ENCODE peak calls at places on chromosomes 3 and 15, in seven cellular contexts. G is cardiac fibroblast, A is tibial artery, K is cardiac muscle cell, F is neural crest cell, E is heart left ventricle, Z is WTC11. Q is an unnamed sample.

GRCh38 chr3:114496874-114497273 is 203.0 kb downstream of the TIGIT start:
- DNase-seq in G (peak; percentile 72), A (no peak), Z (no peak), E (no peak), F (no peak), K (no peak), Q (no peak)

GRCh38 chr3:50345586-50345985 is at the start of gene ZMYND10:
- DNase-seq in A (no peak), F (peak; percentile 63), K (peak; percentile 68), G (peak; percentile 64), Z (peak; percentile 89), E (peak; percentile 70), Q (peak; percentile 79)

GRCh38 chr15:101127503-101128076 is 124.3 kb downstream of the CHSY1 start:
- DNase-seq in E (peak; percentile 82), K (no peak), F (no peak), A (peak; percentile 91), Z (no peak), G (peak; percentile 96), Q (peak; percentile 32)

GRCh38 chr3:9420850-9421549 is 23.6 kb downstream of the SETD5 start:
- DNase-seq in Z (no peak), A (no peak), F (no peak), E (no peak), G (peak; percentile 37), K (no peak), Q (no peak)

GRCh38 chr15:27872355-27872754 is 226.8 kb downstream of the OCA2 start:
- DNase-seq in F (no peak), E (no peak), G (no peak), Z (no peak), K (no peak), A (no peak), Q (no peak)

GRCh38 chr3:161221881-161222600 is 930 bp downstream of the NMD3 start:
- DNase-seq in A (peak; percentile 38), K (peak; percentile 9), F (no peak), G (peak; percentile 46), E (no peak), Z (no peak), Q (peak; percentile 24)

GRCh38 chr3:75272708-75273107 is 391.4 kb upstream of the FRG2C start:
- DNase-seq in A (no peak), Z (no peak), F (no peak), E (no peak), G (peak; percentile 38), K (no peak), Q (no peak)

GRCh38 chr3:104810896-104811295 is 555.8 kb upstream of the ALCAM start:
- DNase-seq in K (no peak), G (no peak), F (no peak), Z (no peak), E (no peak), A (no peak), Q (no peak)

GRCh38 chr15:80929225-80929624 is 60.4 kb downstream of the MESD start:
- DNase-seq in G (no peak), E (no peak), A (no peak), Z (no peak), F (no peak), K (no peak), Q (no peak)

GRCh38 chr3:68055238-68055637 is 400.8 kb upstream of the SUCLG2 start:
- DNase-seq in G (no peak), F (no peak), A (no peak), Z (no peak), E (no peak), K (no peak), Q (no peak)

GRCh38 chr3:188792788-188793187 is 379.0 kb upstream of the TPRG1 start:
- DNase-seq in K (peak; percentile 16), G (peak; percentile 45), Z (peak; percentile 48), E (no peak), A (no peak), F (peak; percentile 33), Q (no peak)

GRCh38 chr3:66617351-66617750 is 116.5 kb upstream of the LRIG1 start:
- DNase-seq in E (no peak), A (no peak), Z (no peak), K (no peak), F (no peak), G (no peak), Q (no peak)

GRCh38 chr3:3600665-3601340 is 198.4 kb upstream of the LRRN1 start:
- DNase-seq in E (no peak), G (no peak), F (no peak), K (no peak), A (no peak), Z (no peak), Q (no peak)

GRCh38 chr3:72306800-72307341 is 521.9 kb upstream of the PROK2 start:
- DNase-seq in Z (peak; percentile 52), E (no peak), F (no peak), A (no peak), K (peak; percentile 40), G (no peak), Q (no peak)
- TF ChIP-seq CTCF in Z (no peak), E (no peak), F (no peak), A (no peak), K (no peak), G (no peak), Q (no peak)

GRCh38 chr3:33111581-33111980 is 2.2 kb upstream of the CRTAP start:
- DNase-seq in Z (no peak), A (no peak), F (no peak), K (no peak), G (no peak), E (no peak), Q (no peak)

GRCh38 chr3:33115024-33115768 is 1.4 kb downstream of the CRTAP start:
- DNase-seq in Z (no peak), A (peak; percentile 96), E (peak; percentile 69), K (peak; percentile 56), F (no peak), G (peak; percentile 91), Q (no peak)

GRCh38 chr3:33117461-33117860 is 3.6 kb downstream of the CRTAP start:
- DNase-seq in Z (no peak), E (no peak), F (no peak), K (no peak), G (no peak), A (no peak), Q (no peak)

GRCh38 chr3:33114622-33115023 is 809 bp downstream of the CRTAP start:
- DNase-seq in K (no peak), F (no peak), E (no peak), Z (no peak), A (no peak), G (no peak), Q (no peak)

DNA sequence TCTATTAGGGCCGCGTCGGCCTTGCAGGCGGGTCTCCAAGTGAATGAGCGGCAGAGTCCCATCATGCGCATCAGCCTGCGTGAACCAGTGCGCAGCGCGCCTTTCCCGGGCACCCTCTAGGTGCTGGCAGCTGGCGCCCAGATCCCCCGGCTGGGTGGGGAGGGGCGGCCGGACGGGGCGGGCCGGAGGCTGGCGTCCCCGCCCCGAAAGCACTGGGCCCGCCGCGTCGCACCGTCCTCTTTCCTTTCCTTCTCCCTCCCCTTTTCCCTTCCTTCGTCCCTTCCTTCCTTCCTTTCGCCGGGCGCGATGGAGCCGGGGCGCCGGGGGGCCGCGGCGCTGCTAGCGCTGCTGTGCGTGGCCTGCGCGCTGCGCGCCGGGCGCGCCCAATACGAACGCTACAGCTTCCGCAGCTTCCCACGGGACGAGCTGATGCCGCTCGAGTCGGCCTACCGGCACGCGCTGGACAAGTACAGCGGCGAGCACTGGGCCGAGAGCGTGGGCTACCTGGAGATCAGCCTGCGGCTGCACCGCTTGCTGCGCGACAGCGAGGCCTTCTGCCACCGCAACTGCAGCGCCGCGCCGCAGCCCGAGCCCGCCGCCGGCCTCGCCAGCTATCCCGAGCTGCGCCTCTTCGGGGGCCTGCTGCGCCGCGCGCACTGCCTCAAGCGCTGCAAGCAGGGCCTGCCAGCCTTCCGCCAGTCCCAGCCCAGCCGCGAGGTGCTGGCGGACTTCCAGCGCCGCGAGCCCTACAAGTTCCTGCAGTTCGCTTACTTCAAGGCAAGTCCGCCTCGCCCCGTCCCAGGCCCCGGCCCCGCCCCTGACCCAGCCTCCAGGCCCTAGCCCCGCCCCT is at the start of gene CRTAP:
- DNase-seq in A (peak; percentile 97), E (peak; percentile 95), Z (peak; percentile 93), K (peak; percentile 95), G (peak; percentile 99), F (peak; percentile 78), Q (peak; percentile 94)
- TF ChIP-seq CTCF in A (no peak), E (no peak), Z (no peak), K (no peak), G (no peak), F (peak; percentile 11), Q (no peak)

GRCh38 chr15:40272713-40273056 is 10.2 kb downstream of the ANKRD63 start:
- DNase-seq in F (no peak), Z (peak; percentile 49), K (no peak), G (no peak), E (no peak), A (no peak), Q (peak; percentile 21)
- TF ChIP-seq CTCF in F (no peak), Z (no peak), K (no peak), G (no peak), E (no peak), A (no peak), Q (no peak)

GRCh38 chr15:88465633-88466219 is 1.5 kb downstream of the MRPL46 start:
- DNase-seq in E (no peak), G (peak; percentile 53), Z (no peak), A (no peak), F (no peak), K (no peak), Q (peak; percentile 45)

GRCh38 chr15:88467073-88467934 is at the start of the genes MRPL46 and MRPS11:
- DNase-seq in K (peak; percentile 93), F (peak; percentile 87), Z (peak; percentile 87), A (peak; percentile 86), G (peak; percentile 91), E (peak; percentile 91), Q (peak; percentile 93)

GRCh38 chr15:88469321-88469720 is 1.8 kb downstream of the MRPS11 start:
- DNase-seq in F (no peak), E (no peak), G (no peak), Z (no peak), A (no peak), K (no peak), Q (no peak)

GRCh38 chr15:88470625-88471372 is 3.3 kb downstream of the MRPS11 start:
- DNase-seq in G (no peak), Z (no peak), E (no peak), K (no peak), A (no peak), F (no peak), Q (no peak)

GRCh38 chr15:88467935-88468528 is 524 bp downstream of the MRPS11 start:
- DNase-seq in Z (no peak), K (peak; percentile 13), A (no peak), G (peak; percentile 19), E (no peak), F (no peak), Q (no peak)
- TF ChIP-seq CTCF in Z (no peak), K (peak; percentile 44), A (no peak), G (peak; percentile 46), E (no peak), F (no peak), Q (no peak)

Q was measured in Calu3.